ENCODE peak calls at places on chromosomes 2 and 18, in five cellular contexts. H is IMR-90, C is A549, Z is K562, J is GM12878. Q is an unnamed sample.

GRCh38 chr2:102238039-102238756 is 51.4 kb downstream of the IL1RL2 start:
- DNase-seq in H (peak), C (peak), Z (no peak), J (no peak), Q (no peak)

GRCh38 chr2:28445448-28446258 is 50.2 kb upstream of the PLB1 start:
- DNase-seq in H (peak), C (peak), Z (peak), J (no peak), Q (peak)

GRCh38 chr2:84807063-84807485 is 73.8 kb downstream of the TRABD2A start:
- DNase-seq in H (peak), C (peak), Z (peak), J (no peak), Q (no peak)

GRCh38 chr2:25222475-25223121 is 54.2 kb upstream of the POMC start:
- DNase-seq in H (no peak), C (no peak), Z (peak), J (no peak), Q (no peak)

GRCh38 chr2:241242306-241242705 is 53.8 kb downstream of the ANO7 start:
- DNase-seq in H (no peak), C (no peak), Z (no peak), J (no peak), Q (no peak)

GRCh38 chr2:215022418-215022817 is 116.0 kb downstream of the ABCA12 start:
- DNase-seq in H (peak), C (no peak), Z (no peak), J (no peak), Q (no peak)

GRCh38 chr2:71216501-71216900 is 10.4 kb downstream of the PAIP2B start:
- DNase-seq in H (no peak), C (no peak), Z (no peak), J (no peak), Q (no peak)

GRCh38 chr2:30191831-30192271 is 39.5 kb upstream of the LBH start:
- DNase-seq in H (no peak), C (no peak), Z (peak), J (no peak), Q (no peak)

GRCh38 chr2:238143239-238143951 is 4.9 kb downstream of the KLHL30 start:
- DNase-seq in H (peak), C (peak), Z (no peak), J (no peak), Q (no peak)
- TF ChIP-seq USF2 in H (no peak), C (no peak), Z (no peak), J (no peak), Q (no peak)

DNA sequence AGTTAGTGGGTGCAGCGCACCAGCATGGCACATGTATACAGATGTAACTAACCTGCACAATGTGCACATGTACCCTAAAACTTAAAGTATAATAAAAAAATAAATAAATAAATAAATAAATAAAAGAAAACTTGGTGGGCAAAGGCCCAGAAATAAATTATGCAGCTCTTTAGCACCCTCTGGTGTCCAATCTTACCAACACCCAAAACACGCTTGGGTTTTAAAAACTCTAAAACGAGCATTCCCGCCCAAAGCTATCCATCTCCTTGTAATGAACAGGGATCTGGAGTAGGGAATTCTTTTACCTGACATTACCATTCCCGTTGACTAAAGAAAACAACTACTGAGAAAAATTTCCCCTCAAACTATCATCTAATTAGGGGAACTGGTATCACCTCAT is 2005.9 kb upstream of the CELF4 start:
- DNase-seq in H (peak), C (peak), Z (peak), J (no peak), Q (peak)
- TF ChIP-seq RCOR1 in H (no peak), C (no peak), Z (no peak), J (no peak), Q (no peak)

GRCh38 chr2:169822785-169823392 is 1.8 kb downstream of the METTL5 start:
- DNase-seq in H (peak), C (no peak), Z (peak), J (no peak), Q (no peak)

GRCh38 chr2:169827272-169828140 is at the start of gene UBR3:
- DNase-seq in H (peak), C (peak), Z (peak), J (peak), Q (peak)

GRCh38 chr2:169824373-169825333 is at the start of gene METTL5:
- DNase-seq in H (peak), C (peak), Z (peak), J (peak), Q (peak)

GRCh38 chr2:169822036-169822435 is 2.7 kb downstream of the METTL5 start:
- DNase-seq in H (no peak), C (no peak), Z (no peak), J (no peak), Q (no peak)

GRCh38 chr2:169823996-169824372 is 721 bp downstream of the METTL5 start:
- DNase-seq in H (no peak), C (no peak), Z (no peak), J (no peak), Q (no peak)
- TF ChIP-seq USF2 in H (no peak), C (no peak), Z (no peak), J (no peak), Q (no peak)

GRCh38 chr18:79867666-79868065 is 69.9 kb downstream of the KCNG2 start:
- DNase-seq in H (no peak), C (no peak), Z (no peak), J (no peak), Q (no peak)
- TF ChIP-seq RCOR1 in H (no peak), C (no peak), Z (no peak), J (no peak), Q (no peak)

DNA sequence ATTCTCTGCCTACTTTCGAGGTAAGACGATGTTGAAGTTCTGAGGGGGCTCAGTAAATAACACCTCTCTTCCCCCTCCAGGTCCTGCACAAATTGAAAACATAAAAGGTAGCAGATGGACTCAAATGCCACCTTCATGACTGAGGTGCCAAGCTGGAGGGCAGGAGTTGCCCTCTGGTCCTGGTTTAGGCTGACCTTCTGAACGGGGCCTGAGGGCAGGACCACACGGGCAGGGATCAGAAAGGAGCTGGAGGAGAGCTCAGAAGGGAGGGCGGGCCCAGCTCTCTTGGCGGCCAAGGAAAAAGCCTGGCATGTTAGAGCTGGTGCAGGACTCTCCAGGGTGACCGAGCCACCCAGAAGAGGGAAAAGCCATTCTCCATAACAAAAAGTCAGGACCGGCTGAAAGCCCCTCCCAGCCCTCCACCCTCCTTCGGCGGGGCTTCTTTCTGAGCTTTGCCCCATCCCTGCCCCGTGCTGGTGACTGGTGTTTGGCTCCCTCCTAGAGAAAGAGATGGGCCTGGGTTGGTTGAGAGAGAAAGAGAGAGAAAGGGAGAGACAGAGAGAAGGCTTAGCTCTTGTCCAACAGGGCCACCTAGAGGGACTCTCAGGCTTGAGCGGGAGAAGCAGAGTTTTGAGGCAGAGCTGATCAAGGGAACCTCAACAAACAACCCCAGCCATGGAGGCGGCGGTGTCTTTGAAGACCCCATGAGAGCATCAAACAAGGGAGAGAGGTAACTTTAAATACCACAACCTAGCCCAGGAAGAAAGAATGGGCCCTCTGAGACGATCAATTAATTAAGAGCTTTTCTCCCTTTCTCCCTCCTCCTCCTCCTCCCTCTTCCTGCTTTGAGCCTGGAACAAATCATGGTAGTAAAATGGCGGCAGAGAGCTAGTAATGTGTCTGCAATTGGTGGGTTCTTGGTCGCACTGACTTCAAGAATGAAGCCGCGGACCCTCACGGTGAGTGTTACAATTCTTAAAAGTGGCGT is 50.8 kb downstream of the WIPF1 start:
- DNase-seq in H (peak), C (peak), Z (peak), J (no peak), Q (peak)
- TF ChIP-seq USF2 in H (no peak), C (no peak), Z (no peak), J (no peak), Q (no peak)

GRCh38 chr2:76749858-76750257 is 772.3 kb downstream of the LRRTM4 start:
- DNase-seq in H (no peak), C (no peak), Z (no peak), J (no peak), Q (no peak)
- TF ChIP-seq RCOR1 in H (no peak), C (no peak), Z (no peak), J (no peak), Q (no peak)

GRCh38 chr18:8605974-8606373 is 3.3 kb upstream of the RAB12 start:
- DNase-seq in H (no peak), C (no peak), Z (no peak), J (peak), Q (no peak)

GRCh38 chr18:8602557-8602956 is 6.7 kb upstream of the RAB12 start:
- DNase-seq in H (no peak), C (no peak), Z (no peak), J (no peak), Q (no peak)

GRCh38 chr18:8602040-8602439 is 7.2 kb upstream of the RAB12 start:
- DNase-seq in H (no peak), C (no peak), Z (peak), J (no peak), Q (no peak)

GRCh38 chr18:8603663-8604520 is 5.3 kb upstream of the RAB12 start:
- DNase-seq in H (no peak), C (no peak), Z (no peak), J (peak), Q (no peak)

GRCh38 chr18:8601277-8602032 is 7.8 kb upstream of the RAB12 start:
- DNase-seq in H (no peak), C (no peak), Z (no peak), J (peak), Q (no peak)
- TF ChIP-seq USF2 in H (no peak), C (no peak), Z (no peak), J (no peak), Q (no peak)

GRCh38 chr2:154507186-154507585 is 191.3 kb upstream of the KCNJ3 start:
- DNase-seq in H (no peak), C (no peak), Z (no peak), J (no peak), Q (peak)
- TF ChIP-seq RCOR1 in H (no peak), C (no peak), Z (no peak), J (no peak), Q (no peak)

GRCh38 chr18:48202899-48203260 is 206.3 kb downstream of the ZBTB7C start:
- DNase-seq in H (no peak), C (no peak), Z (no peak), J (no peak), Q (no peak)
- TF ChIP-seq USF2 in H (no peak), C (no peak), Z (no peak), J (no peak), Q (no peak)

Q was measured in SK-N-SH.